ENCODE peak calls at places on chromosomes 7 and 10, in eight cellular contexts. One of them, this sample, is unnamed.

GRCh38 chr7:38625866-38626265 is 5.3 kb downstream of the AMPH start:
- DNase-seq in HCT116: no peak
- DNase-seq in sciatic nerve: no peak
- DNase-seq in activated naive CD8-positive, alpha-beta T cell treated with anti-CD3 and anti-CD28 coated beads for 36 hours: no peak
- DNase-seq in AG08395: no peak
- DNase-seq in endothelial cell: no peak
- DNase-seq in NCI-H2107: no peak
- DNase-seq in AML-193: no peak
- DNase-seq in this sample: no peak

GRCh38 chr10:44470779-44471178 is 85.9 kb upstream of the CXCL12 start:
- DNase-seq in HCT116: no peak
- DNase-seq in sciatic nerve: no peak
- DNase-seq in activated naive CD8-positive, alpha-beta T cell treated with anti-CD3 and anti-CD28 coated beads for 36 hours: no peak
- DNase-seq in AG08395: no peak
- DNase-seq in endothelial cell: no peak
- DNase-seq in NCI-H2107: no peak
- DNase-seq in AML-193: no peak
- DNase-seq in this sample: no peak

GRCh38 chr10:18044976-18045720 is 93.4 kb downstream of the SLC39A12 start:
- DNase-seq in HCT116: no peak
- DNase-seq in sciatic nerve: no peak
- DNase-seq in activated naive CD8-positive, alpha-beta T cell treated with anti-CD3 and anti-CD28 coated beads for 36 hours: no peak
- DNase-seq in AG08395: no peak
- DNase-seq in endothelial cell: no peak
- DNase-seq in NCI-H2107: no peak
- DNase-seq in AML-193: no peak
- DNase-seq in this sample: no peak

GRCh38 chr10:78865518-78865835 is 203.3 kb upstream of the ZMIZ1 start:
- DNase-seq in HCT116: no peak
- DNase-seq in sciatic nerve: no peak
- DNase-seq in activated naive CD8-positive, alpha-beta T cell treated with anti-CD3 and anti-CD28 coated beads for 36 hours: no peak
- DNase-seq in AG08395: no peak
- DNase-seq in endothelial cell: no peak
- DNase-seq in NCI-H2107: no peak
- DNase-seq in AML-193: no peak
- DNase-seq in this sample: no peak

GRCh38 chr7:2566890-2567662 is 8.3 kb downstream of the IQCE start:
- DNase-seq in HCT116: no peak
- DNase-seq in sciatic nerve: no peak
- DNase-seq in activated naive CD8-positive, alpha-beta T cell treated with anti-CD3 and anti-CD28 coated beads for 36 hours: no peak
- DNase-seq in AG08395: no peak
- DNase-seq in endothelial cell: no peak
- DNase-seq in NCI-H2107: no peak
- DNase-seq in AML-193: no peak
- DNase-seq in this sample: no peak

GRCh38 chr7:44580945-44581344 is 1.1 kb downstream of the TMED4 start:
- DNase-seq in HCT116: no peak
- DNase-seq in sciatic nerve: no peak
- DNase-seq in activated naive CD8-positive, alpha-beta T cell treated with anti-CD3 and anti-CD28 coated beads for 36 hours: no peak
- DNase-seq in AG08395: no peak
- DNase-seq in endothelial cell: no peak
- DNase-seq in NCI-H2107: no peak
- DNase-seq in AML-193: no peak
- DNase-seq in this sample: no peak

GRCh38 chr10:84262190-84262956 is 17.5 kb downstream of the RGR start:
- DNase-seq in HCT116: no peak
- DNase-seq in sciatic nerve: no peak
- DNase-seq in activated naive CD8-positive, alpha-beta T cell treated with anti-CD3 and anti-CD28 coated beads for 36 hours: no peak
- DNase-seq in AG08395: no peak
- DNase-seq in endothelial cell: no peak
- DNase-seq in NCI-H2107: no peak
- DNase-seq in AML-193: no peak
- DNase-seq in this sample: no peak

GRCh38 chr10:6878067-6878412 is 298.0 kb upstream of the PRKCQ start:
- DNase-seq in HCT116: no peak
- DNase-seq in sciatic nerve: no peak
- DNase-seq in activated naive CD8-positive, alpha-beta T cell treated with anti-CD3 and anti-CD28 coated beads for 36 hours: no peak
- DNase-seq in AG08395: peak
- DNase-seq in endothelial cell: no peak
- DNase-seq in NCI-H2107: no peak
- DNase-seq in AML-193: peak
- DNase-seq in this sample: no peak

GRCh38 chr10:119199231-119199992 is 8.0 kb upstream of the GRK5 start:
- DNase-seq in HCT116: peak
- DNase-seq in sciatic nerve: peak
- DNase-seq in activated naive CD8-positive, alpha-beta T cell treated with anti-CD3 and anti-CD28 coated beads for 36 hours: peak
- DNase-seq in AG08395: peak
- DNase-seq in endothelial cell: peak
- DNase-seq in NCI-H2107: no peak
- DNase-seq in AML-193: peak
- DNase-seq in this sample: no peak

GRCh38 chr10:111077715-111078504 is 1.1 kb downstream of the ADRA2A start:
- DNase-seq in HCT116: no peak
- DNase-seq in sciatic nerve: no peak
- DNase-seq in activated naive CD8-positive, alpha-beta T cell treated with anti-CD3 and anti-CD28 coated beads for 36 hours: peak
- DNase-seq in AG08395: peak
- DNase-seq in endothelial cell: no peak
- DNase-seq in NCI-H2107: no peak
- DNase-seq in AML-193: no peak
- DNase-seq in this sample: no peak

GRCh38 chr10:117222552-117223412 is 18.1 kb upstream of the SLC18A2 start:
- DNase-seq in HCT116: no peak
- DNase-seq in sciatic nerve: no peak
- DNase-seq in activated naive CD8-positive, alpha-beta T cell treated with anti-CD3 and anti-CD28 coated beads for 36 hours: no peak
- DNase-seq in AG08395: no peak
- DNase-seq in endothelial cell: no peak
- DNase-seq in NCI-H2107: no peak
- DNase-seq in AML-193: no peak
- DNase-seq in this sample: no peak

GRCh38 chr10:116561026-116561425 is 15.3 kb downstream of the PNLIP start:
- DNase-seq in HCT116: no peak
- DNase-seq in sciatic nerve: no peak
- DNase-seq in activated naive CD8-positive, alpha-beta T cell treated with anti-CD3 and anti-CD28 coated beads for 36 hours: no peak
- DNase-seq in AG08395: no peak
- DNase-seq in endothelial cell: no peak
- DNase-seq in NCI-H2107: no peak
- DNase-seq in AML-193: no peak
- DNase-seq in this sample: no peak

GRCh38 chr7:130191791-130192190 is 13.4 kb downstream of the TMEM209 start:
- DNase-seq in HCT116: no peak
- DNase-seq in sciatic nerve: no peak
- DNase-seq in activated naive CD8-positive, alpha-beta T cell treated with anti-CD3 and anti-CD28 coated beads for 36 hours: no peak
- DNase-seq in AG08395: no peak
- DNase-seq in endothelial cell: no peak
- DNase-seq in NCI-H2107: no peak
- DNase-seq in AML-193: no peak
- DNase-seq in this sample: no peak

GRCh38 chr10:7787857-7788639 is at the start of the genes ATP5F1C and KIN:
- DNase-seq in HCT116: peak
- DNase-seq in sciatic nerve: peak
- DNase-seq in activated naive CD8-positive, alpha-beta T cell treated with anti-CD3 and anti-CD28 coated beads for 36 hours: peak
- DNase-seq in AG08395: peak
- DNase-seq in endothelial cell: peak
- DNase-seq in NCI-H2107: peak
- DNase-seq in AML-193: peak
- DNase-seq in this sample: peak

GRCh38 chr7:148303295-148304013 is 287.1 kb upstream of the C7orf33 start:
- DNase-seq in HCT116: no peak
- DNase-seq in sciatic nerve: peak
- DNase-seq in activated naive CD8-positive, alpha-beta T cell treated with anti-CD3 and anti-CD28 coated beads for 36 hours: no peak
- DNase-seq in AG08395: no peak
- DNase-seq in endothelial cell: no peak
- DNase-seq in NCI-H2107: no peak
- DNase-seq in AML-193: no peak
- DNase-seq in this sample: no peak

GRCh38 chr10:101222683-101223273 is 6.5 kb downstream of the LBX1 start:
- DNase-seq in HCT116: no peak
- DNase-seq in sciatic nerve: no peak
- DNase-seq in activated naive CD8-positive, alpha-beta T cell treated with anti-CD3 and anti-CD28 coated beads for 36 hours: no peak
- DNase-seq in AG08395: no peak
- DNase-seq in endothelial cell: no peak
- DNase-seq in NCI-H2107: no peak
- DNase-seq in AML-193: no peak
- DNase-seq in this sample: no peak

GRCh38 chr7:66205736-66206080 is 574 bp downstream of the TPST1 start:
- DNase-seq in HCT116: no peak
- DNase-seq in sciatic nerve: no peak
- DNase-seq in activated naive CD8-positive, alpha-beta T cell treated with anti-CD3 and anti-CD28 coated beads for 36 hours: no peak
- DNase-seq in AG08395: no peak
- DNase-seq in endothelial cell: no peak
- DNase-seq in NCI-H2107: no peak
- DNase-seq in AML-193: no peak
- DNase-seq in this sample: no peak

GRCh38 chr10:35378547-35379210 is 42.4 kb downstream of the CCNY start:
- DNase-seq in HCT116: no peak
- DNase-seq in sciatic nerve: no peak
- DNase-seq in activated naive CD8-positive, alpha-beta T cell treated with anti-CD3 and anti-CD28 coated beads for 36 hours: peak
- DNase-seq in AG08395: no peak
- DNase-seq in endothelial cell: peak
- DNase-seq in NCI-H2107: no peak
- DNase-seq in AML-193: no peak
- DNase-seq in this sample: no peak

GRCh38 chr10:43702213-43702935 is 53.7 kb upstream of the ZNF32 start:
- DNase-seq in HCT116: no peak
- DNase-seq in sciatic nerve: no peak
- DNase-seq in activated naive CD8-positive, alpha-beta T cell treated with anti-CD3 and anti-CD28 coated beads for 36 hours: no peak
- DNase-seq in AG08395: no peak
- DNase-seq in endothelial cell: no peak
- DNase-seq in NCI-H2107: no peak
- DNase-seq in AML-193: no peak
- DNase-seq in this sample: no peak